ENCODE peak calls at places on chromosomes 11 and 22, in nine cellular contexts. G is amniotic epithelial cell; H is stomach; F is OCI-M1; D is naive thymus-derived CD4-positive, alpha-beta T cell; M is lung microvascular endothelial cell; A is activated gamma-delta T cell; J is esophagus squamous epithelium; R is T-helper 9 cell. V is an unnamed sample.

GRCh38 chr11:6746086-6746618 is 25.6 kb downstream of the OR2AG2 start:
- DNase-seq in R (peak; percentile 22), A (no peak), M (peak; percentile 55), D (peak; percentile 51), F (peak; percentile 46), H (peak; percentile 28), G (no peak), J (no peak), V (peak; percentile 65)

GRCh38 chr11:96095884-96096301 is 172.0 kb upstream of the MTMR2 start:
- DNase-seq in R (no peak), M (no peak), A (no peak), J (no peak), H (peak; percentile 58), G (peak; percentile 58), F (no peak), D (no peak), V (no peak)

GRCh38 chr11:32435947-32436750 is 810 bp upstream of the WT1 start:
- DNase-seq in G (peak; percentile 39), J (no peak), A (no peak), D (no peak), M (no peak), F (no peak), H (no peak), R (no peak), V (no peak)

GRCh38 chr11:119369035-119369925 is 12.2 kb downstream of the USP2 start:
- DNase-seq in J (no peak), D (no peak), H (no peak), G (no peak), M (no peak), R (no peak), A (no peak), F (no peak), V (no peak)

GRCh38 chr11:57467508-57468157 is 7.3 kb downstream of the RTN4RL2 start:
- DNase-seq in R (no peak), F (no peak), D (no peak), H (no peak), A (no peak), J (no peak), M (no peak), G (no peak), V (no peak)

GRCh38 chr11:66464916-66465315 is 1.8 kb upstream of the PELI3 start:
- DNase-seq in M (no peak), F (no peak), A (no peak), D (no peak), R (no peak), G (no peak), J (no peak), H (no peak), V (no peak)

GRCh38 chr11:34027516-34028406 is 23.8 kb upstream of the CAPRIN1 start:
- DNase-seq in M (no peak), R (no peak), H (peak; percentile 66), G (no peak), F (no peak), D (no peak), J (no peak), A (no peak), V (no peak)

GRCh38 chr11:36492724-36493304 is 17.3 kb downstream of the TRAF6 start:
- DNase-seq in H (no peak), D (peak; percentile 44), G (peak; percentile 49), A (no peak), M (peak; percentile 76), F (peak; percentile 67), R (no peak), J (no peak), V (no peak)

GRCh38 chr11:128365044-128365443 is 222.3 kb downstream of the ETS1 start:
- DNase-seq in G (peak; percentile 74), J (no peak), F (peak; percentile 9), A (no peak), H (no peak), R (no peak), M (peak; percentile 74), D (peak; percentile 45), V (peak; percentile 50)

GRCh38 chr11:86802601-86803051 is 2.3 kb downstream of the PRSS23 start:
- DNase-seq in J (no peak), F (peak; percentile 92), H (no peak), G (peak; percentile 38), D (no peak), M (peak; percentile 60), A (no peak), R (no peak), V (peak; percentile 76)

GRCh38 chr22:33958741-33959140 is 38.5 kb upstream of the LARGE1 start:
- DNase-seq in J (no peak), R (no peak), H (no peak), M (no peak), F (no peak), A (no peak), G (no peak), D (no peak), V (no peak)

GRCh38 chr11:127238321-127238720 is 237.8 kb upstream of the KIRREL3 start:
- DNase-seq in M (no peak), G (no peak), F (no peak), H (no peak), R (no peak), J (no peak), D (no peak), A (no peak), V (no peak)

GRCh38 chr11:103315248-103315647 is 206.0 kb downstream of the DYNC2H1 start:
- DNase-seq in G (no peak), H (no peak), A (no peak), M (no peak), R (no peak), F (no peak), J (no peak), D (no peak), V (no peak)

GRCh38 chr22:42397332-42398246 is 34.6 kb downstream of the NFAM1 start:
- DNase-seq in H (no peak), G (no peak), M (peak; percentile 49), F (peak; percentile 85), J (no peak), D (no peak), A (no peak), R (no peak), V (peak; percentile 40)

GRCh38 chr22:44734278-44734677 is 18.1 kb upstream of the ARHGAP8 start:
- DNase-seq in R (no peak), H (no peak), D (no peak), G (no peak), A (no peak), M (no peak), J (no peak), F (no peak), V (no peak)

GRCh38 chr11:118046051-118046963 is 30.6 kb upstream of the TMPRSS4 start:
- DNase-seq in R (peak; percentile 27), G (no peak), D (peak; percentile 47), A (no peak), M (no peak), H (no peak), J (no peak), F (peak; percentile 35), V (no peak)

GRCh38 chr11:70414341-70415100 is 16.2 kb downstream of the CTTN start:
- DNase-seq in D (no peak), F (no peak), G (no peak), H (no peak), R (no peak), J (no peak), A (no peak), M (no peak), V (no peak)

GRCh38 chr11:4626207-4627105 is 10.8 kb upstream of the OR51D1 start:
- DNase-seq in D (peak; percentile 8), G (peak; percentile 69), A (no peak), F (peak; percentile 90), M (peak; percentile 74), H (peak; percentile 64), R (peak; percentile 26), J (no peak), V (peak; percentile 74)

GRCh38 chr11:112903310-112903709 is 57.9 kb upstream of the NCAM1 start:
- DNase-seq in F (no peak), J (no peak), G (no peak), R (no peak), D (no peak), H (no peak), A (no peak), M (no peak), V (no peak)

GRCh38 chr22:30288414-30289125 is 735 bp downstream of the CASTOR1 start:
- DNase-seq in A (no peak), R (no peak), D (no peak), G (no peak), F (no peak), H (no peak), J (no peak), M (peak; percentile 7), V (no peak)

GRCh38 chr22:43884600-43885318 is 7.1 kb downstream of the PNPLA5 start:
- DNase-seq in R (peak; percentile 29), D (peak; percentile 20), H (peak; percentile 57), M (peak; percentile 54), F (peak; percentile 52), G (peak; percentile 17), A (no peak), J (no peak), V (peak; percentile 37)

GRCh38 chr11:14373941-14374646 is 15.1 kb upstream of the RRAS2 start:
- DNase-seq in M (peak; percentile 48), D (no peak), A (no peak), R (no peak), F (no peak), J (no peak), G (peak; percentile 85), H (peak; percentile 29), V (peak; percentile 56)

GRCh38 chr22:38114484-38115398 is 4.3 kb upstream of the BAIAP2L2 start:
- DNase-seq in A (peak; percentile 48), F (peak; percentile 79), R (peak; percentile 76), M (peak; percentile 92), J (no peak), G (peak; percentile 75), D (peak; percentile 78), H (peak; percentile 90), V (peak; percentile 84)

GRCh38 chr11:118633319-118633690 is 25.9 kb downstream of the PHLDB1 start:
- DNase-seq in J (no peak), A (no peak), F (no peak), H (no peak), M (no peak), R (no peak), G (no peak), D (no peak), V (no peak)

GRCh38 chr22:35357883-35358621 is 22.8 kb upstream of the HMOX1 start:
- DNase-seq in A (no peak), R (no peak), F (no peak), G (no peak), H (no peak), M (peak; percentile 39), D (no peak), J (no peak), V (peak; percentile 63)

GRCh38 chr11:107301886-107302285 is 155.7 kb downstream of the CWF19L2 start:
- DNase-seq in R (no peak), M (no peak), D (no peak), G (peak; percentile 7), F (no peak), H (no peak), J (no peak), A (no peak), V (no peak)

GRCh38 chr22:32571764-32572163 is 97.2 kb downstream of the FBXO7 start:
- DNase-seq in F (no peak), R (no peak), A (no peak), J (no peak), G (no peak), D (no peak), M (no peak), H (no peak), V (no peak)

GRCh38 chr11:133249530-133249929 is 282.8 kb downstream of the OPCML start:
- DNase-seq in F (no peak), D (no peak), G (no peak), J (no peak), A (no peak), R (no peak), M (no peak), H (no peak), V (no peak)

GRCh38 chr11:109304159-109304558 is 117.8 kb upstream of the C11orf87 start:
- DNase-seq in J (no peak), A (no peak), F (no peak), H (no peak), R (no peak), M (no peak), G (no peak), D (no peak), V (no peak)

GRCh38 chr11:1196516-1197391 is 26.1 kb upstream of the MUC5B start:
- DNase-seq in F (no peak), J (no peak), H (peak; percentile 24), D (no peak), M (no peak), A (no peak), G (no peak), R (no peak), V (no peak)

GRCh38 chr11:107713009-107713408 is 1.2 kb upstream of the SLN start:
- DNase-seq in A (no peak), F (peak; percentile 30), D (no peak), M (no peak), G (no peak), H (no peak), J (no peak), R (no peak), V (no peak)